ENCODE peak calls at places on chromosomes 12 and 14, in seven cellular contexts. Q, I, A, Z, Y, O and V are unnamed samples.

GRCh38 chr12:78680596-78680995 is 184.0 kb upstream of the SYT1 start:
- DNase-seq in Q (no peak), I (no peak), A (no peak), Z (no peak), Y (no peak), O (no peak), V (peak)

GRCh38 chr12:43063642-43064041 is 474.1 kb upstream of the PRICKLE1 start:
- DNase-seq in Q (no peak), I (no peak), A (no peak), Z (no peak), Y (peak), O (no peak), V (no peak)

GRCh38 chr12:29113101-29113500 is 36.0 kb upstream of the FAR2 start:
- DNase-seq in Q (no peak), I (no peak), A (no peak), Z (peak), Y (peak), O (no peak), V (peak)

GRCh38 chr14:80109055-80109454 is 102.2 kb downstream of the DIO2 start:
- DNase-seq in Q (no peak), I (no peak), A (no peak), Z (no peak), Y (no peak), O (no peak), V (no peak)

GRCh38 chr12:130698106-130698505 is 18.0 kb downstream of the RIMBP2 start:
- DNase-seq in Q (no peak), I (no peak), A (no peak), Z (peak), Y (no peak), O (no peak), V (no peak)

GRCh38 chr14:39218171-39218769 is 15.4 kb upstream of the MIA2 start:
- DNase-seq in Q (no peak), I (no peak), A (no peak), Z (peak), Y (peak), O (no peak), V (no peak)

GRCh38 chr14:28651148-28651547 is 115.4 kb upstream of the FOXG1 start:
- DNase-seq in Q (no peak), I (no peak), A (peak), Z (no peak), Y (peak), O (no peak), V (peak)

GRCh38 chr14:92471919-92472318 is 41.7 kb upstream of the RIN3 start:
- DNase-seq in Q (peak), I (no peak), A (peak), Z (peak), Y (peak), O (peak), V (peak)

GRCh38 chr14:94163806-94164205 is 10.3 kb upstream of the PPP4R4 start:
- DNase-seq in Q (no peak), I (no peak), A (no peak), Z (no peak), Y (no peak), O (no peak), V (peak)

GRCh38 chr12:98743362-98743953 is 98.4 kb downstream of the APAF1 start:
- DNase-seq in Q (peak), I (no peak), A (peak), Z (peak), Y (peak), O (no peak), V (peak)

GRCh38 chr14:23577004-23577681 is 1.4 kb downstream of the JPH4 start:
- DNase-seq in Q (peak), I (no peak), A (no peak), Z (no peak), Y (no peak), O (no peak), V (peak)

GRCh38 chr14:51093371-51094281 is 1.3 kb downstream of the TRIM9 start:
- DNase-seq in Q (peak), I (peak), A (no peak), Z (peak), Y (no peak), O (no peak), V (peak)

GRCh38 chr14:65346895-65347294 is 65.6 kb upstream of the FUT8 start:
- DNase-seq in Q (no peak), I (no peak), A (no peak), Z (no peak), Y (no peak), O (no peak), V (no peak)

GRCh38 chr14:32478027-32478426 is 148.9 kb downstream of the AKAP6 start:
- DNase-seq in Q (no peak), I (no peak), A (no peak), Z (peak), Y (no peak), O (no peak), V (no peak)

GRCh38 chr12:45379261-45379660 is 163.4 kb downstream of the ANO6 start:
- DNase-seq in Q (no peak), I (no peak), A (no peak), Z (no peak), Y (peak), O (no peak), V (no peak)

GRCh38 chr14:92437309-92437708 is 76.3 kb upstream of the RIN3 start:
- DNase-seq in Q (no peak), I (no peak), A (no peak), Z (no peak), Y (no peak), O (no peak), V (no peak)

DNA sequence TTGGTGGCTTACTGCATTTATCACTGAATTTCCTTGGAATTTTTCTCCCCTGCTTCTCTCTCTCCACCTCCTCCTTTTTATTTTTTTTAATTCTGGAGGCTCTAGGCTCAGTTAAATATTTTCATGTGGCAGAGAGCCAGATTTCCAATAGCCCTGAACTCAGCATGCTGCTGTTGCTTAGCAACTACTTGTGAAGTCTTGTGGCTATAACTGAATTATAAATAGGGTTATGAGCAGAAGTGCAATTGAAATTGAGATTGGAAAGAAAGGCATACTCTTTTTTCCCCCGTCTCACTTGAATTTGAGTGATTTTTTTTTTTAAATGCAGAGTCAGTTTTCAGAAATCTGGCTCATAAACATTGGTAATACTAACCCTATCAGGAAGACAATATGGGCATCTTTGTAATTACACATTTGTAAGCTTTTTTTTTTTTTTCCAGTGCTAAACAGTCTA is 38.3 kb downstream of the ATF7IP start:
- DNase-seq in Q (no peak), I (no peak), A (peak), Z (no peak), Y (peak), O (no peak), V (no peak)
- H3K23ac ChIP-seq in Q (no peak), I (no peak), A (no peak), Z (no peak), Y (no peak), O (no peak), V (no peak)

GRCh38 chr12:104648746-104649145 is 192.0 kb downstream of the CHST11 start:
- DNase-seq in Q (no peak), I (no peak), A (no peak), Z (no peak), Y (no peak), O (no peak), V (no peak)

GRCh38 chr12:104651812-104652211 is 195.1 kb downstream of the CHST11 start:
- DNase-seq in Q (no peak), I (no peak), A (no peak), Z (no peak), Y (no peak), O (no peak), V (no peak)

GRCh38 chr12:104649217-104649834 is 192.6 kb downstream of the CHST11 start:
- DNase-seq in Q (no peak), I (no peak), A (no peak), Z (no peak), Y (no peak), O (no peak), V (no peak)

GRCh38 chr12:104649913-104650312 is 193.2 kb downstream of the CHST11 start:
- DNase-seq in Q (no peak), I (no peak), A (no peak), Z (no peak), Y (no peak), O (no peak), V (no peak)

DNA sequence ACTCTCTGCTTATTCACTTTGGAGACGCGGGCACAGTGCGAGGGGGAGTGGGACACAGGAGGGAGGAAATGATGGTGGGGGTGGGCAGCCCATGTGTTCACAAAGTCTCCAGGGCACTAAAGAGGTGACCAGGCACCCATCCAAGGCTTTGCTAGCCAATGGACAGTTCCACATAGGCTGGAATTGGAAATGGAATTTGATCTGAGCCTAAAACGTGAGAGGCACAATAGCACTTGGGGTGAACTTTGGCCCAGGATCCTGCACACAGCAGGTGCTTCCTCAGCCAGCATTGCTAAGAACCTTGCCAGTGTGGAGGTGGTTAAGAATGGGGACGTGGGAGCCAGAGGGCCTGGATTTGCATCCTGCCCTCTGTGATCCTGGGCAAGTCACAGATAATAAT is 193.8 kb downstream of the CHST11 start:
- DNase-seq in Q (no peak), I (no peak), A (no peak), Z (no peak), Y (no peak), O (no peak), V (no peak)
- H2BK120ac ChIP-seq in Q (no peak), I (no peak), A (no peak), Z (no peak), Y (no peak), O (no peak), V (no peak)

GRCh38 chr12:66726531-66726930 is 47.7 kb upstream of the GRIP1 start:
- DNase-seq in Q (no peak), I (no peak), A (no peak), Z (no peak), Y (no peak), O (no peak), V (no peak)

GRCh38 chr12:66719862-66720261 is 41.0 kb upstream of the GRIP1 start:
- DNase-seq in Q (no peak), I (no peak), A (no peak), Z (no peak), Y (no peak), O (no peak), V (no peak)

GRCh38 chr12:66724616-66725015 is 45.7 kb upstream of the GRIP1 start:
- DNase-seq in Q (no peak), I (no peak), A (no peak), Z (no peak), Y (no peak), O (no peak), V (no peak)

GRCh38 chr12:66725031-66725430 is 46.2 kb upstream of the GRIP1 start:
- DNase-seq in Q (no peak), I (no peak), A (peak), Z (no peak), Y (no peak), O (no peak), V (no peak)
- H3K23ac ChIP-seq in Q (no peak), I (no peak), A (no peak), Z (no peak), Y (no peak), O (no peak), V (no peak)

GRCh38 chr12:106161491-106161890 is 22.7 kb upstream of the NUAK1 start:
- DNase-seq in Q (no peak), I (no peak), A (no peak), Z (no peak), Y (no peak), O (no peak), V (no peak)
- H2BK120ac ChIP-seq in Q (no peak), I (no peak), A (no peak), Z (no peak), Y (no peak), O (no peak), V (no peak)

GRCh38 chr14:21026988-21027315 is 2.1 kb upstream of the NDRG2 start:
- DNase-seq in Q (no peak), I (no peak), A (no peak), Z (no peak), Y (no peak), O (no peak), V (peak)
- H3K23ac ChIP-seq in Q (no peak), I (no peak), A (no peak), Z (no peak), Y (no peak), O (no peak), V (no peak)

GRCh38 chr12:113278141-113278540 is 56.8 kb downstream of the SLC8B1 start:
- DNase-seq in Q (no peak), I (no peak), A (no peak), Z (no peak), Y (no peak), O (no peak), V (no peak)

GRCh38 chr12:113276306-113276705 is 55.0 kb downstream of the TPCN1 start:
- DNase-seq in Q (no peak), I (peak), A (peak), Z (no peak), Y (peak), O (no peak), V (no peak)

GRCh38 chr12:113276946-113277500 is 55.8 kb downstream of the TPCN1 start:
- DNase-seq in Q (no peak), I (no peak), A (no peak), Z (no peak), Y (no peak), O (no peak), V (no peak)

GRCh38 chr12:113277511-113277910 is 56.2 kb downstream of the TPCN1 start:
- DNase-seq in Q (no peak), I (no peak), A (no peak), Z (no peak), Y (no peak), O (no peak), V (no peak)

DNA sequence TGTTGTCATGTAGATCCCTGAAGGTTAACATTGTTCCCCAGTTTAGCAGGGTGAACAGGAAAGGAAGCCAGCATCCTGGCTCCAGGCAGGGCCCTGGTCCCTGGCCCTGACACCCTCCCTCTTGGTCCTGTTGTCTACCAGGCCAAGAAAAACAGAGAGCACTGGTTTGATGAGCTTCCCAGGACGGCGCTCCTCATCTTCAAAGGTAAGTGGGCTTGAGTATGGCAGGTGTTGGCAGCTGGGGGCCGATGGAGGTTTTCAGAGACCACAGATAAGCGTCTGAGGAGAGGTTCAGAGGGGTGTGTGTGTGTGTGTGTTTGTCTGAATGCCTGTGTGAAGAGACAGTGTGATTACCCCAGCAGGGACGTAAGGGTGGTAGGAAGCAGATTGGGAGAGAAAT is 56.3 kb downstream of the SLC8B1 start:
- DNase-seq in Q (no peak), I (no peak), A (no peak), Z (no peak), Y (no peak), O (no peak), V (no peak)
- H2BK120ac ChIP-seq in Q (no peak), I (no peak), A (no peak), Z (no peak), Y (no peak), O (no peak), V (no peak)

GRCh38 chr12:1838223-1838993 is 18.0 kb downstream of the LRTM2 start:
- DNase-seq in Q (no peak), I (no peak), A (no peak), Z (no peak), Y (no peak), O (no peak), V (no peak)
- H3K23ac ChIP-seq in Q (no peak), I (no peak), A (no peak), Z (no peak), Y (no peak), O (no peak), V (no peak)

DNA sequence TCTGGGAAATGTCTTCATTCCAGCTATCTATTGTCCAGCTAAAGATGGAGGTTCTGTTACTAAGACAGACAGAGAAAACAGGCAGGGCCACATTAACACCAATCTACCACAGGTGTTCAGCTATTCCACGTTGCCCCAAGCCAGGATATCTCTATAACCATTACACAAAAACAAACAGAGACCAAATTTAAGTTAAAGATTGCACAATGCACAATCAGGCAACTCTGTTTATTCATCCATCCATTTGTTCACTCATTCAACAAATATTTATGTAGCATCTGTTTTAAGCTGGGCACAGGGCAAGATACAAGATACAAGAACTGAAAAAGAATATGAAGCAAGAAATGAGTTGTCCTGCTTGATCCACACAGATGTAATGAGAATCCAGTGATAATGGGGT is 629.0 kb downstream of the MED13L start:
- DNase-seq in Q (no peak), I (no peak), A (peak), Z (no peak), Y (no peak), O (no peak), V (no peak)
- H2BK120ac ChIP-seq in Q (no peak), I (no peak), A (no peak), Z (no peak), Y (no peak), O (no peak), V (no peak)

GRCh38 chr12:109299849-109300248 is 9.2 kb downstream of the FOXN4 start:
- DNase-seq in Q (no peak), I (no peak), A (no peak), Z (no peak), Y (no peak), O (no peak), V (no peak)
- H3K23ac ChIP-seq in Q (no peak), I (no peak), A (no peak), Z (no peak), Y (no peak), O (no peak), V (no peak)